ENCODE peak calls at places on chromosomes 3 and 15, in ten cellular contexts. Z is fibroblast of villous mesenchyme, D is adrenal gland, F is H9, G is WTC11, V is AG04449, X is upper lobe of left lung, L is K562, P is BE2C, T is neural crest cell. M is an unnamed sample.

GRCh38 chr3:141486416-141486734 is 452 bp upstream of the RASA2 start:
- DNase-seq in Z (no peak), D (no peak), F (no peak), G (no peak), V (no peak), X (no peak), L (no peak), P (no peak), T (no peak), M (no peak)

GRCh38 chr3:134600685-134601502 is 49.9 kb downstream of the KY start:
- DNase-seq in Z (peak), D (peak), F (peak), G (peak), V (no peak), X (peak), L (peak), P (peak), T (peak), M (peak)

GRCh38 chr15:83046558-83047127 is 20.4 kb downstream of the BTBD1 start:
- DNase-seq in Z (peak), D (no peak), F (no peak), G (no peak), V (peak), X (no peak), L (no peak), P (no peak), T (no peak), M (no peak)

GRCh38 chr3:170641510-170642236 is 55.8 kb upstream of the SLC7A14 start:
- DNase-seq in Z (no peak), D (no peak), F (no peak), G (no peak), V (no peak), X (no peak), L (no peak), P (no peak), T (no peak), M (no peak)

GRCh38 chr3:124814620-124815421 is 72.3 kb downstream of the ITGB5 start:
- DNase-seq in Z (peak), D (no peak), F (no peak), G (no peak), V (no peak), X (peak), L (no peak), P (no peak), T (no peak), M (no peak)

GRCh38 chr15:43975750-43976149 is 148.9 kb downstream of the WDR76 start:
- DNase-seq in Z (no peak), D (no peak), F (no peak), G (no peak), V (no peak), X (no peak), L (no peak), P (no peak), T (no peak), M (no peak)

GRCh38 chr3:182618085-182618732 is 175.1 kb upstream of the ATP11B start:
- DNase-seq in Z (peak), D (no peak), F (no peak), G (no peak), V (no peak), X (no peak), L (no peak), P (peak), T (peak), M (no peak)

GRCh38 chr3:196528639-196529233 is 13.6 kb upstream of the SMCO1 start:
- DNase-seq in Z (peak), D (peak), F (peak), G (peak), V (no peak), X (peak), L (peak), P (peak), T (peak), M (peak)

GRCh38 chr15:33201376-33202189 is 7.1 kb upstream of the FMN1 start:
- DNase-seq in Z (peak), D (peak), F (peak), G (peak), V (no peak), X (peak), L (peak), P (peak), T (no peak), M (peak)

GRCh38 chr3:138921316-138922292 is 25.3 kb downstream of the FOXL2 start:
- DNase-seq in Z (peak), D (peak), F (no peak), G (no peak), V (peak), X (no peak), L (no peak), P (no peak), T (no peak), M (no peak)

GRCh38 chr15:65110676-65111292 is 4.2 kb downstream of the UBAP1L start:
- DNase-seq in Z (peak), D (no peak), F (no peak), G (no peak), V (no peak), X (no peak), L (no peak), P (no peak), T (no peak), M (no peak)

GRCh38 chr3:17431004-17431403 is 311.4 kb downstream of the TBC1D5 start:
- DNase-seq in Z (peak), D (no peak), F (no peak), G (no peak), V (no peak), X (no peak), L (peak), P (no peak), T (no peak), M (no peak)

GRCh38 chr15:39744334-39745103 is 38.1 kb downstream of the FSIP1 start:
- DNase-seq in Z (no peak), D (no peak), F (no peak), G (peak), V (no peak), X (no peak), L (no peak), P (no peak), T (no peak), M (no peak)

GRCh38 chr3:117842086-117842485 is 1132.5 kb downstream of the TUSC7 start:
- DNase-seq in Z (no peak), D (no peak), F (no peak), G (no peak), V (no peak), X (no peak), L (no peak), P (no peak), T (no peak), M (no peak)

GRCh38 chr3:189457201-189457607 is 174.0 kb upstream of the TP63 start:
- DNase-seq in Z (no peak), D (no peak), F (no peak), G (no peak), V (no peak), X (no peak), L (no peak), P (no peak), T (no peak), M (no peak)

GRCh38 chr3:25055981-25056380 is 372.1 kb upstream of the RARB start:
- DNase-seq in Z (no peak), D (no peak), F (no peak), G (no peak), V (no peak), X (no peak), L (no peak), P (no peak), T (no peak), M (no peak)

GRCh38 chr3:414063-414462 is 217.5 kb downstream of the CHL1 start:
- DNase-seq in Z (peak), D (no peak), F (no peak), G (no peak), V (no peak), X (no peak), L (peak), P (no peak), T (no peak), M (no peak)

GRCh38 chr15:26634319-26634718 is 138.5 kb downstream of the GABRB3 start:
- DNase-seq in Z (no peak), D (no peak), F (no peak), G (peak), V (no peak), X (no peak), L (no peak), P (peak), T (peak), M (no peak)

GRCh38 chr3:179373938-179374337 is 26.4 kb downstream of the MFN1 start:
- DNase-seq in Z (no peak), D (no peak), F (no peak), G (no peak), V (no peak), X (no peak), L (no peak), P (no peak), T (no peak), M (no peak)

GRCh38 chr3:46960081-46960701 is 16.4 kb downstream of the CCDC12 start:
- DNase-seq in Z (peak), D (no peak), F (no peak), G (no peak), V (no peak), X (no peak), L (no peak), P (no peak), T (no peak), M (peak)

GRCh38 chr3:160401301-160402095 is 2.0 kb downstream of the SMC4 start:
- DNase-seq in Z (peak), D (no peak), F (no peak), G (no peak), V (no peak), X (peak), L (no peak), P (peak), T (no peak), M (no peak)

GRCh38 chr15:47688573-47689086 is 28.7 kb upstream of the SEMA6D start:
- DNase-seq in Z (peak), D (no peak), F (no peak), G (no peak), V (no peak), X (no peak), L (no peak), P (no peak), T (no peak), M (no peak)

GRCh38 chr3:62727576-62727975 is 147.6 kb downstream of the CADPS start:
- DNase-seq in Z (no peak), D (no peak), F (no peak), G (no peak), V (no peak), X (no peak), L (no peak), P (no peak), T (no peak), M (no peak)

GRCh38 chr3:55519016-55519415 is 31.9 kb upstream of the WNT5A start:
- DNase-seq in Z (peak), D (no peak), F (no peak), G (no peak), V (peak), X (no peak), L (no peak), P (no peak), T (no peak), M (no peak)

GRCh38 chr3:45639044-45639392 is 44.5 kb downstream of the LIMD1 start:
- DNase-seq in Z (peak), D (no peak), F (no peak), G (no peak), V (no peak), X (no peak), L (no peak), P (no peak), T (no peak), M (no peak)

DNA sequence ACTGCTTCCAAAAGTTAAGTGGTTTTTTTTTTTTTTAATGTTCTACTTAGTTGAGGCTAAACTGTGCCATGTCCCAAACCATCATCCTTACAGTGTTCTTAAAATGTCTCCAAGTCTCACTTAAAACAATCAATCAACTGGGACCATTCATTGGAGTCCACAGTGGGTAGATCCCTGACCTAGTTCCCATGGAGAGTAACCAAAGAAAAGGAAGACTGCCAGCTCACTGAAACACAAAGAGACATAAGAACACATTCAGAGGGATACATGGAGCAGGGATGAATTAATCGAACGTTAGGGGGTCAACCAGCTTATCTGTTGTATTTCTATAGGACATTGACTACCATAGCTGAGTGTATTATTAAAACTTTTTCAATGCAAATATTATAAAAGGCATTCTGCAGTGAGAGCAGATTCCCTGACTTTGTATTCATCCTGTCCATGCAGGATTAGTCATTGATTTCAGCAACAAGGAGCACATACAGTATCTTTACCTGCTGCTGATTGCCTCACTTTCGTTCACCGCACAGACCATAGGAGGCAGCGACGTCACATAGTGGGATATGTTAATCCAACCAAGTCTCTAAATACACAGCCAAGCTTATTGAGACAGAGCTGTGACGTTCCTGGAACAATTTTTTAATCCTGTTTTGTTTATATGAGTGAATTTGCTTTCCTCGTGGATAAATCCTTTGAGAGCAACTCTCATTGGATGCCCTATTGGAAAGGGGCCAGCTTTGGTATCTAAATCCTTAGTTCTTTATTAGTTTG is 365.0 kb upstream of the RBMS3 start:
- DNase-seq in Z (peak), D (no peak), F (peak), G (peak), V (no peak), X (no peak), L (no peak), P (peak), T (no peak), M (peak)
- TF ChIP-seq CTCF in Z (peak), D (no peak), F (peak), G (no peak), V (peak), X (no peak), L (no peak), P (peak), T (peak), M (no peak)

GRCh38 chr3:171966533-171967136 is 72.7 kb upstream of the FNDC3B start:
- DNase-seq in Z (no peak), D (no peak), F (no peak), G (no peak), V (no peak), X (no peak), L (no peak), P (no peak), T (no peak), M (no peak)

GRCh38 chr3:171970301-171970788 is 69.0 kb upstream of the FNDC3B start:
- DNase-seq in Z (peak), D (no peak), F (no peak), G (no peak), V (no peak), X (no peak), L (no peak), P (no peak), T (no peak), M (no peak)

GRCh38 chr3:171967932-171968678 is 71.3 kb upstream of the FNDC3B start:
- DNase-seq in Z (peak), D (no peak), F (no peak), G (no peak), V (no peak), X (no peak), L (no peak), P (no peak), T (no peak), M (no peak)

GRCh38 chr3:171965088-171965712 is 74.2 kb upstream of the FNDC3B start:
- DNase-seq in Z (no peak), D (no peak), F (no peak), G (no peak), V (no peak), X (no peak), L (no peak), P (no peak), T (no peak), M (no peak)

GRCh38 chr3:171967137-171967783 is 72.1 kb upstream of the FNDC3B start:
- DNase-seq in Z (peak), D (no peak), F (no peak), G (no peak), V (peak), X (peak), L (no peak), P (no peak), T (no peak), M (no peak)
- TF ChIP-seq CTCF in Z (no peak), D (no peak), F (no peak), G (no peak), V (no peak), X (no peak), L (no peak), P (no peak), T (no peak), M (no peak)

DNA sequence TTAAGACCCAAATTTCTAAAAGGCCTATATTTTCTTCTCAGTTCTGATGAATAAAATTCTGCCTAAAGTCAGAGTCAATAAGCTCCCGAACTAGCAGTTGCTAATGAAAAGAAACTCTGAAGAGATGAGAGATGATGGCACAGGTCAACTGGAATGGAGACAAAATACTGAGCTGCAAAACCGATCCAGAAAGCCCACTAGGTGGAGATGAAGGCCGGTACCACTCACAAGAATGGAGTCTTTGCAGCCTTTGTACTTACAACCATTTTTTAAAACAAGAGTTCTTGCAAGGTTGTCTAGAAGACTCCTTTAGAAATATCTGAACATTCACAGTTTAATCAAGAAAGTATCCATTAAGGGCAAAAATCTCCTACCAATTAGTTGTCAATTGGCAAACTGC is 119.9 kb upstream of the TJP1 start:
- DNase-seq in Z (peak), D (no peak), F (no peak), G (no peak), V (no peak), X (no peak), L (no peak), P (no peak), T (no peak), M (peak)
- TF ChIP-seq CTCF in Z (peak), D (peak), F (peak), G (no peak), V (peak), X (no peak), L (no peak), P (peak), T (peak), M (peak)

DNA sequence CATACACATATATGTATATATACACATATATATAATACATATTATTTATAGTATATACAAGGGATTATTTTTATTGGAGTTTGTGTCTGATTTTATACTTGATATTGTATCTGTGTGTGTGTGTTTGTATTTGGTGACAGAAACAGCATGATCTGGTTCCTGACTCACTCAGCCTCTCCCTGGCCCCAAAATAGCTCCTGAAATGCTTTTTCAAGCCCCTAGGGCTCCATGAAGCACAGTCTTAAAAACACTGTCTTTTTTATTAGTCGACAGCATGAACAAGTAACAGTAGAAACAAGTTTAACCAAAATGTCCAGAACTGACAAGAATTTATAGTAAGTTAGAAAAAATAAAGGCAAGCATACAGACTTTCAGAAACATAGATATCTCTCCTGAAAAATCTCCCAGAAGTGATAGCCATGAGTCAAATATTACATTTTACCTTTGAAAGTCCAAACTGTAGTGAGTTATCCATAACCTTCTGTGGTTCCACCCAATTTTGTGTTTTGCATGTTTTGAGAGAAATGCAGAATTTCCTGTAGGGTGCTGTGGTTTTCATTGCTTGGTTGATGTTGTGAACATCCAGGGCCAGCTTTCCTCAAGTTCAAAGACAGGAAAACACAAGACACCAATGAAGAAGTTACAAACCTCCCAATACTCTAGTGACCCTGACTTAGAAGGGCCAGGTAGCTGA is 98.5 kb upstream of the CCDC80 start:
- DNase-seq in Z (no peak), D (no peak), F (no peak), G (no peak), V (no peak), X (no peak), L (no peak), P (no peak), T (no peak), M (no peak)
- TF ChIP-seq CTCF in Z (no peak), D (no peak), F (no peak), G (no peak), V (no peak), X (no peak), L (no peak), P (no peak), T (no peak), M (no peak)

GRCh38 chr3:52879090-52879489 is 18.3 kb downstream of the STIMATE start:
- DNase-seq in Z (no peak), D (no peak), F (peak), G (no peak), V (no peak), X (no peak), L (peak), P (no peak), T (no peak), M (no peak)
- TF ChIP-seq CTCF in Z (peak), D (no peak), F (peak), G (no peak), V (no peak), X (peak), L (peak), P (no peak), T (no peak), M (peak)

M was measured in endothelial cell.